ENCODE peak calls at places on chromosomes 11 and 22, in five cellular contexts. U is right cardiac atrium, H is IMR-90, G is ascending aorta, T is uterus. L is an unnamed sample.

GRCh38 chr11:130243816-130244215 is 70.9 kb downstream of the ZBTB44 start:
- DNase-seq in U (no peak), H (no peak), G (no peak), T (no peak), L (no peak)

GRCh38 chr11:75700940-75701339 is 16.7 kb upstream of the MOGAT2 start:
- DNase-seq in U (no peak), H (no peak), G (no peak), T (peak; percentile 34), L (no peak)

GRCh38 chr11:125070699-125071254 is 7.7 kb downstream of the SLC37A2 start:
- DNase-seq in U (peak; percentile 76), H (peak; percentile 64), G (peak; percentile 78), T (peak; percentile 36), L (no peak)

GRCh38 chr11:82865841-82866240 is 34.4 kb downstream of the PRCP start:
- DNase-seq in U (no peak), H (peak; percentile 31), G (no peak), T (no peak), L (no peak)

GRCh38 chr22:27197618-27198017 is 540.2 kb downstream of the MIAT start:
- DNase-seq in U (no peak), H (no peak), G (no peak), T (no peak), L (no peak)

GRCh38 chr22:49935561-49935960 is 17.1 kb downstream of the CRELD2 start:
- DNase-seq in U (no peak), H (no peak), G (no peak), T (no peak), L (no peak)

GRCh38 chr22:44599084-44599483 is 101.1 kb upstream of the RTL6 start:
- DNase-seq in U (no peak), H (no peak), G (no peak), T (no peak), L (no peak)

GRCh38 chr11:96161271-96162089 is 181.5 kb downstream of the MAML2 start:
- DNase-seq in U (no peak), H (peak; percentile 68), G (no peak), T (no peak), L (no peak)

GRCh38 chr11:131217313-131218297 is 152.8 kb upstream of the NTM start:
- DNase-seq in U (no peak), H (peak; percentile 21), G (no peak), T (no peak), L (no peak)

GRCh38 chr22:31124811-31125465 is 2.2 kb downstream of the INPP5J start:
- DNase-seq in U (no peak), H (no peak), G (no peak), T (no peak), L (no peak)

GRCh38 chr22:31122532-31123291 is at the start of gene INPP5J:
- DNase-seq in U (peak; percentile 57), H (peak; percentile 50), G (no peak), T (peak; percentile 58), L (peak; percentile 37)

GRCh38 chr22:31122196-31122531 is 602 bp upstream of the INPP5J start:
- DNase-seq in U (no peak), H (no peak), G (no peak), T (no peak), L (no peak)

GRCh38 chr22:31124290-31124689 is 1.5 kb downstream of the INPP5J start:
- DNase-seq in U (no peak), H (no peak), G (no peak), T (no peak), L (no peak)

DNA sequence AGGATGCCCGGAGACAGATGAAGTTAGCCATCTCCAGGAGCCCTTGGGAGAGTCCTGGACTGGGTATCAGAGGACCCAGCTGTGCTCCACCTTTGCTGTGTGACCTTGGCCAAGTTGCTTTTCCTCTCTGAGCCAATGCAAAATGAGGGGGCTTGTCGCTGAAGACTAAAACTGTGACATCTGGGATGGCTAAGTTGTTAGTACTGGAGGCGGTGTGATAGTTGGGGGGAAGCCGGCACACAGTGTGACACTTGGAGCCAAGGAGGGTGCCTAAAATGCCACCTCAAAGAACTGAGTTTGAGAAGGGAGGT is 481 bp downstream of the INPP5J start:
- DNase-seq in U (no peak), H (no peak), G (no peak), T (no peak), L (no peak)
- H3K27ac ChIP-seq in U (peak overlapping the region; percentile 91), H (no peak overlapping the region), G (peak overlapping the region; percentile 65), T (peak overlapping the region; percentile 66), L (no peak overlapping the region)

GRCh38 chr11:44673691-44674090 is 53.1 kb upstream of the TSPAN18 start:
- DNase-seq in U (no peak), H (no peak), G (no peak), T (no peak), L (no peak)
- H3K27ac ChIP-seq in U (no peak overlapping the region), H (no peak overlapping the region), G (no peak overlapping the region), T (no peak overlapping the region), L (no peak overlapping the region)

DNA sequence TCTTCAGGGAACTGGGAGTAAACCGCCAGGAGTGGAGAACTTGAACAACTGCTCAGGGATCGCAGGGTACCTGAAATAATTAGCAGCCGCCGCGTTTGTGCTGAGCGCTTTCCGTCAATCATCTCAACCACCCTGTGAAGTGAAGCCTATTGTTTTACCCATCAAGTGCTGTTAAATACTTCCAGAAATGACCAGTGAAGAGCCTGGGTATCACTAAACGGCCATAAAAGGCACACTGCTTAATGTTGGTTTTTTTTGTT is 1.1 kb downstream of the CD59 start:
- DNase-seq in U (no peak), H (no peak), G (no peak), T (no peak), L (no peak)
- H3K27ac ChIP-seq in U (peak overlapping the region; percentile 92), H (peak overlapping the region; percentile 67), G (peak overlapping the region; percentile 92), T (peak overlapping the region; percentile 86), L (peak overlapping the region; percentile 72)

GRCh38 chr11:71933141-71933933 is 4.5 kb downstream of the RNF121 start:
- DNase-seq in U (no peak), H (no peak), G (no peak), T (no peak), L (no peak)
- H3K27ac ChIP-seq in U (no peak overlapping the region), H (no peak overlapping the region), G (no peak overlapping the region), T (no peak overlapping the region), L (no peak overlapping the region)